ENCODE peak calls at places on chromosomes 12 and 14, in seven cellular contexts. X, E, M, N, U, Z and Y are unnamed samples.

GRCh38 chr14:85142982-85143381 is 387.0 kb upstream of the FLRT2 start:
- DNase-seq in E (no peak), N (no peak), U (no peak), Z (no peak), X (no peak), M (no peak), Y (no peak)

GRCh38 chr12:6201199-6201608 is 1.0 kb downstream of the CD9 start:
- DNase-seq in X (no peak), E (no peak), M (peak; percentile 12), N (no peak), Z (no peak), U (no peak), Y (no peak)

GRCh38 chr12:110317921-110318320 is 36.9 kb downstream of the ATP2A2 start:
- DNase-seq in M (no peak), Z (no peak), X (no peak), U (no peak), N (peak; percentile 74), E (no peak), Y (no peak)

GRCh38 chr14:103686831-103687485 is 28.3 kb downstream of the XRCC3 start:
- DNase-seq in E (no peak), U (no peak), N (peak; percentile 79), X (no peak), Z (no peak), M (no peak), Y (no peak)

GRCh38 chr12:38926501-38926900 is 21.1 kb upstream of the CPNE8 start:
- DNase-seq in X (no peak), N (no peak), E (no peak), Z (no peak), M (no peak), U (no peak), Y (no peak)

GRCh38 chr14:67133595-67134441 is 55.4 kb upstream of the GARIN2 start:
- DNase-seq in N (no peak), M (no peak), X (no peak), Z (no peak), E (no peak), U (no peak), Y (no peak)

GRCh38 chr12:124884587-124885438 is 21.1 kb upstream of the SCARB1 start:
- DNase-seq in U (peak; percentile 54), E (no peak), Z (no peak), M (peak; percentile 78), N (no peak), X (no peak), Y (peak; percentile 89)

GRCh38 chr12:109760930-109761630 is 47.5 kb downstream of the FAM222A start:
- DNase-seq in E (no peak), X (no peak), Z (no peak), N (no peak), U (no peak), M (no peak), Y (peak; percentile 26)

GRCh38 chr12:53279283-53279869 is 11.3 kb downstream of the ESPL1 start:
- DNase-seq in N (no peak), Z (no peak), M (no peak), X (no peak), U (no peak), E (no peak), Y (no peak)

GRCh38 chr12:84840356-84840755 is 72.2 kb downstream of the SLC6A15 start:
- DNase-seq in E (no peak), Z (no peak), X (no peak), U (no peak), N (peak; percentile 5), M (no peak), Y (no peak)

GRCh38 chr12:87467893-87468292 is 561.3 kb downstream of the C12orf50 start:
- DNase-seq in U (no peak), E (no peak), Z (no peak), M (no peak), X (no peak), N (no peak), Y (no peak)

GRCh38 chr12:104957388-104958008 is 592 bp downstream of the SLC41A2 start:
- DNase-seq in X (peak; percentile 20), N (no peak), U (peak; percentile 52), E (no peak), M (peak; percentile 53), Z (peak; percentile 37), Y (no peak)

GRCh38 chr14:75578786-75579781 is 664 bp downstream of the FLVCR2 start:
- DNase-seq in X (no peak), E (no peak), M (peak; percentile 69), N (peak; percentile 63), Z (no peak), U (peak; percentile 28), Y (peak; percentile 74)

GRCh38 chr12:92899388-92900001 is 29.6 kb downstream of the EEA1 start:
- DNase-seq in N (peak; percentile 98), E (no peak), U (peak; percentile 8), M (no peak), X (no peak), Z (no peak), Y (peak; percentile 30)

GRCh38 chr12:989751-990278 is 1.2 kb upstream of the ERC1 start:
- DNase-seq in X (no peak), Z (no peak), N (peak; percentile 79), E (peak; percentile 38), U (peak; percentile 77), M (peak; percentile 65), Y (peak; percentile 55)

GRCh38 chr14:72023128-72024042 is 91.2 kb downstream of the RGS6 start:
- DNase-seq in X (no peak), U (no peak), Z (no peak), N (no peak), E (no peak), M (no peak), Y (no peak)

GRCh38 chr12:27618836-27619235 is 77.4 kb upstream of the REP15 start:
- DNase-seq in Z (no peak), U (no peak), E (no peak), N (no peak), X (no peak), M (peak; percentile 73), Y (no peak)

GRCh38 chr12:11347810-11348209 is 37.6 kb upstream of the PRB4 start:
- DNase-seq in N (no peak), E (peak; percentile 1), U (peak; percentile 3), M (peak; percentile 7), X (no peak), Z (no peak), Y (no peak)

GRCh38 chr12:15044461-15044860 is 71.6 kb downstream of the PDE6H start:
- DNase-seq in Z (no peak), X (no peak), U (no peak), E (no peak), N (peak; percentile 41), M (no peak), Y (no peak)

GRCh38 chr14:56579345-56580316 is at the start of gene TMEM260:
- DNase-seq in E (peak; percentile 77), N (peak; percentile 93), Z (peak; percentile 92), M (peak; percentile 89), U (peak; percentile 78), X (peak; percentile 84), Y (peak; percentile 95)

GRCh38 chr12:53806689-53807088 is 54.9 kb upstream of the CISTR start:
- DNase-seq in Z (no peak), E (no peak), U (no peak), N (peak; percentile 17), X (no peak), M (no peak), Y (no peak)

GRCh38 chr12:78239566-78239965 is 408.9 kb downstream of the NAV3 start:
- DNase-seq in U (no peak), Z (no peak), M (no peak), X (no peak), N (no peak), E (no peak), Y (no peak)

GRCh38 chr12:127619869-127620769 is 646.9 kb upstream of the TMEM132C start:
- DNase-seq in M (no peak), E (no peak), N (no peak), U (no peak), Z (no peak), X (no peak), Y (no peak)

GRCh38 chr12:48822139-48822538 is 3.8 kb downstream of the CACNB3 start:
- DNase-seq in U (no peak), N (no peak), M (no peak), E (no peak), Z (no peak), X (no peak), Y (no peak)

GRCh38 chr12:122020795-122021192 is 890 bp upstream of the BCL7A start:
- DNase-seq in X (no peak), Z (no peak), U (no peak), N (no peak), M (no peak), E (no peak), Y (no peak)

GRCh38 chr14:75510547-75510946 is 11.7 kb upstream of the BATF start:
- DNase-seq in E (no peak), N (no peak), M (no peak), Z (no peak), X (no peak), U (no peak), Y (no peak)

GRCh38 chr12:45687081-45688015 is 42.2 kb upstream of the ARID2 start:
- DNase-seq in E (no peak), Z (no peak), N (no peak), U (no peak), X (no peak), M (no peak), Y (no peak)

GRCh38 chr12:1491983-1492697 is 102.2 kb downstream of the FBXL14 start:
- DNase-seq in N (no peak), X (no peak), U (no peak), M (no peak), E (no peak), Z (no peak), Y (no peak)

GRCh38 chr12:41510470-41510869 is 322.4 kb downstream of the PDZRN4 start:
- DNase-seq in E (no peak), X (no peak), U (no peak), Z (no peak), N (no peak), M (no peak), Y (no peak)

GRCh38 chr12:71354871-71355270 is 84.7 kb upstream of the LGR5 start:
- DNase-seq in E (no peak), N (no peak), M (no peak), Z (no peak), U (no peak), X (no peak), Y (no peak)

GRCh38 chr12:117860111-117860510 is 108.7 kb downstream of the KSR2 start:
- DNase-seq in N (no peak), M (no peak), X (no peak), Z (no peak), E (no peak), U (no peak), Y (no peak)

GRCh38 chr14:90299408-90299807 is 32.3 kb downstream of the NRDE2 start:
- DNase-seq in Z (no peak), E (peak; percentile 47), X (no peak), N (no peak), M (no peak), U (no peak), Y (no peak)

GRCh38 chr14:74263181-74263580 is 23.9 kb downstream of the VSX2 start:
- DNase-seq in X (no peak), Z (no peak), N (no peak), U (no peak), E (no peak), M (no peak), Y (no peak)

GRCh38 chr12:98344034-98344565 is 171.3 kb upstream of the TMPO start:
- DNase-seq in E (no peak), M (no peak), X (no peak), Z (no peak), N (no peak), U (no peak), Y (no peak)

GRCh38 chr14:81710232-81710845 is 176.7 kb upstream of the SEL1L start:
- DNase-seq in U (peak; percentile 15), E (peak; percentile 30), X (no peak), Z (no peak), N (peak; percentile 29), M (peak; percentile 84), Y (peak; percentile 57)

GRCh38 chr14:74663884-74664283 is 49.0 kb downstream of the AREL1 start:
- DNase-seq in M (no peak), X (no peak), U (no peak), E (no peak), Z (no peak), N (no peak), Y (no peak)

GRCh38 chr12:130041983-130042812 is 120.1 kb upstream of the FZD10 start:
- DNase-seq in X (peak; percentile 6), U (no peak), N (no peak), M (peak; percentile 49), E (no peak), Z (peak; percentile 30), Y (no peak)